ENCODE peak calls at places on chromosomes 3 and 15, in six cellular contexts. One of them, this sample, is unnamed.

GRCh38 chr3:94115482-94115881 is 52.6 kb downstream of the NSUN3 start:
- DNase-seq in A549: peak
- DNase-seq in cardiac fibroblast: peak
- DNase-seq in thoracic aorta: no peak
- DNase-seq in foreskin fibroblast: peak
- DNase-seq in dorsolateral prefrontal cortex: no peak
- DNase-seq in this sample: peak

GRCh38 chr15:44654858-44655257 is 8.6 kb downstream of the SPG11 start:
- DNase-seq in cardiac fibroblast: no peak
- DNase-seq in dorsolateral prefrontal cortex: no peak
- DNase-seq in thoracic aorta: no peak
- DNase-seq in A549: no peak
- DNase-seq in foreskin fibroblast: peak
- DNase-seq in this sample: no peak

GRCh38 chr3:37492977-37493471 is 318.6 kb upstream of the LRRFIP2 start:
- DNase-seq in A549: no peak
- DNase-seq in cardiac fibroblast: peak
- DNase-seq in foreskin fibroblast: peak
- DNase-seq in thoracic aorta: no peak
- DNase-seq in dorsolateral prefrontal cortex: no peak
- DNase-seq in this sample: no peak

GRCh38 chr3:56415672-56416071 is 52.6 kb downstream of the ERC2 start:
- DNase-seq in dorsolateral prefrontal cortex: peak
- DNase-seq in thoracic aorta: no peak
- DNase-seq in A549: no peak
- DNase-seq in foreskin fibroblast: peak
- DNase-seq in cardiac fibroblast: peak
- DNase-seq in this sample: no peak

GRCh38 chr3:131796558-131796957 is 238.3 kb downstream of the CPNE4 start:
- DNase-seq in A549: no peak
- DNase-seq in dorsolateral prefrontal cortex: no peak
- DNase-seq in foreskin fibroblast: no peak
- DNase-seq in cardiac fibroblast: no peak
- DNase-seq in thoracic aorta: no peak
- DNase-seq in this sample: no peak

GRCh38 chr3:11631822-11632221 is 11.9 kb downstream of the VGLL4 start:
- DNase-seq in dorsolateral prefrontal cortex: no peak
- DNase-seq in thoracic aorta: no peak
- DNase-seq in cardiac fibroblast: no peak
- DNase-seq in foreskin fibroblast: no peak
- DNase-seq in A549: no peak
- DNase-seq in this sample: no peak

GRCh38 chr3:11350374-11350773 is 78.2 kb downstream of the ATG7 start:
- DNase-seq in thoracic aorta: no peak
- DNase-seq in cardiac fibroblast: peak
- DNase-seq in foreskin fibroblast: peak
- DNase-seq in dorsolateral prefrontal cortex: no peak
- DNase-seq in A549: peak
- DNase-seq in this sample: no peak

GRCh38 chr15:90478981-90479481 is 50.7 kb upstream of the CRTC3 start:
- DNase-seq in foreskin fibroblast: no peak
- DNase-seq in cardiac fibroblast: no peak
- DNase-seq in dorsolateral prefrontal cortex: no peak
- DNase-seq in A549: no peak
- DNase-seq in thoracic aorta: no peak
- DNase-seq in this sample: no peak

GRCh38 chr15:55289573-55290360 is at the start of gene RAB27A:
- DNase-seq in A549: peak
- DNase-seq in dorsolateral prefrontal cortex: no peak
- DNase-seq in foreskin fibroblast: peak
- DNase-seq in thoracic aorta: no peak
- DNase-seq in cardiac fibroblast: peak
- DNase-seq in this sample: peak

GRCh38 chr3:16090013-16090412 is 84.5 kb upstream of the GALNT15 start:
- DNase-seq in cardiac fibroblast: peak
- DNase-seq in foreskin fibroblast: peak
- DNase-seq in dorsolateral prefrontal cortex: no peak
- DNase-seq in A549: peak
- DNase-seq in thoracic aorta: peak
- DNase-seq in this sample: no peak

GRCh38 chr15:76289582-76289981 is 21.7 kb downstream of the ETFA start:
- DNase-seq in A549: no peak
- DNase-seq in dorsolateral prefrontal cortex: no peak
- DNase-seq in foreskin fibroblast: no peak
- DNase-seq in thoracic aorta: no peak
- DNase-seq in cardiac fibroblast: no peak
- DNase-seq in this sample: no peak

GRCh38 chr3:58150800-58151199 is 60.0 kb downstream of the DNASE1L3 start:
- DNase-seq in cardiac fibroblast: no peak
- DNase-seq in A549: no peak
- DNase-seq in dorsolateral prefrontal cortex: no peak
- DNase-seq in foreskin fibroblast: peak
- DNase-seq in thoracic aorta: no peak
- DNase-seq in this sample: no peak

GRCh38 chr15:50247819-50248650 is 17.5 kb downstream of the HDC start:
- DNase-seq in foreskin fibroblast: no peak
- DNase-seq in thoracic aorta: no peak
- DNase-seq in dorsolateral prefrontal cortex: no peak
- DNase-seq in cardiac fibroblast: no peak
- DNase-seq in A549: no peak
- DNase-seq in this sample: no peak

GRCh38 chr3:67683522-67683921 is 29.1 kb upstream of the SUCLG2 start:
- DNase-seq in foreskin fibroblast: no peak
- DNase-seq in dorsolateral prefrontal cortex: no peak
- DNase-seq in cardiac fibroblast: no peak
- DNase-seq in thoracic aorta: no peak
- DNase-seq in A549: no peak
- DNase-seq in this sample: no peak

GRCh38 chr3:172289583-172289982 is 158.7 kb downstream of the GHSR start:
- DNase-seq in dorsolateral prefrontal cortex: no peak
- DNase-seq in foreskin fibroblast: no peak
- DNase-seq in cardiac fibroblast: no peak
- DNase-seq in A549: peak
- DNase-seq in thoracic aorta: no peak
- DNase-seq in this sample: no peak

GRCh38 chr15:25795712-25796111 is 67.4 kb downstream of the ATP10A start:
- DNase-seq in foreskin fibroblast: no peak
- DNase-seq in A549: no peak
- DNase-seq in thoracic aorta: no peak
- DNase-seq in cardiac fibroblast: no peak
- DNase-seq in dorsolateral prefrontal cortex: peak
- DNase-seq in this sample: no peak

GRCh38 chr3:105359098-105359762 is 7.5 kb upstream of the ALCAM start:
- DNase-seq in cardiac fibroblast: peak
- DNase-seq in thoracic aorta: no peak
- DNase-seq in A549: no peak
- DNase-seq in dorsolateral prefrontal cortex: no peak
- DNase-seq in foreskin fibroblast: peak
- DNase-seq in this sample: no peak

GRCh38 chr15:101558217-101558941 is 68.9 kb upstream of the PCSK6 start:
- DNase-seq in dorsolateral prefrontal cortex: no peak
- DNase-seq in foreskin fibroblast: no peak
- DNase-seq in thoracic aorta: no peak
- DNase-seq in cardiac fibroblast: peak
- DNase-seq in A549: no peak
- DNase-seq in this sample: no peak

GRCh38 chr15:98164573-98164972 is 204.1 kb downstream of the ARRDC4 start:
- DNase-seq in cardiac fibroblast: peak
- DNase-seq in thoracic aorta: no peak
- DNase-seq in dorsolateral prefrontal cortex: no peak
- DNase-seq in A549: no peak
- DNase-seq in foreskin fibroblast: no peak
- DNase-seq in this sample: no peak

GRCh38 chr3:170529912-170530311 is 56.0 kb downstream of the SLC7A14 start:
- DNase-seq in dorsolateral prefrontal cortex: no peak
- DNase-seq in A549: no peak
- DNase-seq in foreskin fibroblast: no peak
- DNase-seq in cardiac fibroblast: no peak
- DNase-seq in thoracic aorta: no peak
- DNase-seq in this sample: no peak

GRCh38 chr15:48414015-48414414 is 82.8 kb downstream of the DUT start:
- DNase-seq in foreskin fibroblast: peak
- DNase-seq in thoracic aorta: no peak
- DNase-seq in cardiac fibroblast: peak
- DNase-seq in dorsolateral prefrontal cortex: no peak
- DNase-seq in A549: no peak
- DNase-seq in this sample: no peak

GRCh38 chr15:99095626-99096025 is 9.3 kb upstream of the SYNM start:
- DNase-seq in foreskin fibroblast: no peak
- DNase-seq in thoracic aorta: no peak
- DNase-seq in cardiac fibroblast: no peak
- DNase-seq in dorsolateral prefrontal cortex: no peak
- DNase-seq in A549: no peak
- DNase-seq in this sample: no peak

GRCh38 chr3:126264952-126265351 is 84.6 kb upstream of the ALDH1L1 start:
- DNase-seq in foreskin fibroblast: no peak
- DNase-seq in cardiac fibroblast: no peak
- DNase-seq in dorsolateral prefrontal cortex: no peak
- DNase-seq in thoracic aorta: no peak
- DNase-seq in A549: no peak
- DNase-seq in this sample: no peak

GRCh38 chr3:58665410-58665809 is 1.2 kb downstream of the FAM3D start:
- DNase-seq in A549: no peak
- DNase-seq in cardiac fibroblast: no peak
- DNase-seq in thoracic aorta: no peak
- DNase-seq in foreskin fibroblast: no peak
- DNase-seq in dorsolateral prefrontal cortex: no peak
- DNase-seq in this sample: no peak

GRCh38 chr3:71989165-71989564 is 204.2 kb upstream of the PROK2 start:
- DNase-seq in thoracic aorta: no peak
- DNase-seq in foreskin fibroblast: peak
- DNase-seq in A549: peak
- DNase-seq in cardiac fibroblast: peak
- DNase-seq in dorsolateral prefrontal cortex: no peak
- DNase-seq in this sample: no peak

GRCh38 chr3:10935028-10935427 is 57.5 kb upstream of the SLC6A1 start:
- DNase-seq in thoracic aorta: no peak
- DNase-seq in foreskin fibroblast: no peak
- DNase-seq in A549: no peak
- DNase-seq in cardiac fibroblast: no peak
- DNase-seq in dorsolateral prefrontal cortex: no peak
- DNase-seq in this sample: no peak

DNA sequence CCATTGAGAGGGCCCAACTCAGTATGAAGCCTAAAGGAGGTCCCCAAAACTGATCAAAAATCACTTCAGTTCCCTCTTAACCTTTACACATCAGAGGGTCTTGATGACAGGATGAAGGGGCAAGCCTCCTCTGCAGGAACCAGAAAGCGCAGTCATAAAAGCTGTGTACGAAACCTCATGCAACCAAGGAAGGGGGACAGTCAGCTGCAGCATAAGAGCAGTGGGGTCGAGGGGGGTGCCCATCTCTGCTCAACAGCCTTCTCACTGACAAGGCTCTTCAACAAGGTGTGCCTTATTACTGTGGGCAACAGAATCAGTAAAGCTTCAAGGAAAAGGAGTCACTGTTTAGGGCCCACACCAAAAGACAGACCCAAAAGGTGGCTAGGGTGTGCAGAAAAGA is 3.9 kb downstream of the POC1A start:
- DNase-seq in cardiac fibroblast: no peak
- DNase-seq in thoracic aorta: no peak
- DNase-seq in dorsolateral prefrontal cortex: no peak
- DNase-seq in A549: no peak
- DNase-seq in foreskin fibroblast: no peak
- DNase-seq in this sample: no peak
- TF ChIP-seq CTCF in cardiac fibroblast: no peak
- TF ChIP-seq CTCF in thoracic aorta: no peak
- TF ChIP-seq CTCF in dorsolateral prefrontal cortex: no peak
- TF ChIP-seq CTCF in A549: no peak
- TF ChIP-seq CTCF in foreskin fibroblast: no peak
- TF ChIP-seq CTCF in this sample: no peak

GRCh38 chr3:48157215-48157840 is 30.9 kb downstream of the CDC25A start:
- DNase-seq in dorsolateral prefrontal cortex: no peak
- DNase-seq in thoracic aorta: no peak
- DNase-seq in cardiac fibroblast: no peak
- DNase-seq in foreskin fibroblast: peak
- DNase-seq in A549: peak
- DNase-seq in this sample: no peak
- TF ChIP-seq CTCF in dorsolateral prefrontal cortex: no peak
- TF ChIP-seq CTCF in thoracic aorta: no peak
- TF ChIP-seq CTCF in cardiac fibroblast: no peak
- TF ChIP-seq CTCF in foreskin fibroblast: no peak
- TF ChIP-seq CTCF in A549: no peak
- TF ChIP-seq CTCF in this sample: no peak

DNA sequence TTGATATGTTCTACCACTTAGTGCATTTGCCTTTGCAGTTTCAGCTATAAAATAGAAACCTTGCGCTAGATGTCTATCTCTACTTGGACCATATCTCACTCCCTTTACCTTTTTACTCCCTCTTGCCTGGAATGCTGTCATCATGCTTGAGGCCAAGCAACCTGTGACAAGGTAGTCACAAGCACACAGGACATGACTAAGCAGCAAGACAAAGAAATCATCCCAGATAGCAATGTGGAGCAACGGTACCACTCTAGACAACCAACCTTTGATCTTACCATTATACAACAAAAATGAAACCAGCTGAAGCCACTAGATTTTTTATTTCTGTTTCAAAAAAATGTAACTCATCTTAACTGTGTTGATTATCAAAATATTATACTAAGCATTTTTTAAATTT is 50.5 kb upstream of the SPSB4 start:
- DNase-seq in dorsolateral prefrontal cortex: no peak
- DNase-seq in thoracic aorta: no peak
- DNase-seq in A549: no peak
- DNase-seq in foreskin fibroblast: no peak
- DNase-seq in cardiac fibroblast: no peak
- DNase-seq in this sample: no peak
- TF ChIP-seq CTCF in dorsolateral prefrontal cortex: no peak
- TF ChIP-seq CTCF in thoracic aorta: no peak
- TF ChIP-seq CTCF in A549: no peak
- TF ChIP-seq CTCF in foreskin fibroblast: no peak
- TF ChIP-seq CTCF in cardiac fibroblast: no peak
- TF ChIP-seq CTCF in this sample: no peak

DNA sequence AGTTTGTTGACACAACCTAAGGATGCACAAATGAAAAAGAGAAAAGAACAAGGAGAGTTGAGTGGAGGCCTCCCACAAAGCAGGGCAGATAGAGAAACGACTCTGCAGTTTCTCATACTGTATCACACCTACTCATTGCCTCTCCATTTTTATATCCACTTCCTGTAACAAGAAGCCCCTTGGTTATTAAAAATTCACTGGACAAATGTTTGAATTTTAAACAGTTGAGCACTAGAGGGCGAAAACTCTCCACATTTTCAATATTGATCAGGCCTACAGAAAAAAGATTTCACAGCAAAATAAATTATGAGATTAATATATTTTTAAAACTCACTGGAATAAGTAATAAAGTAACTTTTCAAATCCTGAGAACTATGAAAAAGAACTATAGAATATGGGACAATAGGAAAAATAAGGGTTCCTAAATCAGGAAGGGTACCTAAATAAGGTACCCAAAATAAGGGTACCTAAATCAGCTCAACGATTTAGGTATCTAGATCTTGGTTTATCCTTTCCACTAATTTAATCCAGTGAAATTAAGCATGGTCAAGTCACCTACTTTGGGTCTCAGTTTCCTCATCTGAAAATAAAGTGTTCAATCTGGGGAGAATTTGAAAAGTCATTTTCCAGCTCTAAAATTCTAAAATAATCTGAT is 47.0 kb upstream of the PPIB start:
- DNase-seq in dorsolateral prefrontal cortex: no peak
- DNase-seq in foreskin fibroblast: no peak
- DNase-seq in cardiac fibroblast: peak
- DNase-seq in A549: peak
- DNase-seq in thoracic aorta: no peak
- DNase-seq in this sample: no peak
- TF ChIP-seq CTCF in dorsolateral prefrontal cortex: peak
- TF ChIP-seq CTCF in foreskin fibroblast: peak
- TF ChIP-seq CTCF in cardiac fibroblast: peak
- TF ChIP-seq CTCF in A549: peak
- TF ChIP-seq CTCF in thoracic aorta: peak
- TF ChIP-seq CTCF in this sample: peak